ENCODE peak calls at places on chromosome 4, in five cellular contexts. Q is nephron progenitor cell, S is lower lobe of right lung, M is cardiac fibroblast, J is hepatocyte. E is an unnamed sample.

GRCh38 chr4:177975315-177975714 is 533.1 kb upstream of the AGA start:
- DNase-seq in Q (no peak), S (no peak), M (no peak), J (no peak), E (no peak)

GRCh38 chr4:102299708-102300107 is 45.6 kb downstream of the SLC39A8 start:
- DNase-seq in Q (peak), S (peak), M (peak), J (peak), E (no peak)

GRCh38 chr4:90621080-90621479 is 493.9 kb downstream of the CCSER1 start:
- DNase-seq in Q (no peak), S (no peak), M (no peak), J (no peak), E (no peak)

GRCh38 chr4:31045724-31046318 is 325.7 kb downstream of the PCDH7 start:
- DNase-seq in Q (peak), S (no peak), M (peak), J (peak), E (no peak)

GRCh38 chr4:126223784-126224407 is 909.1 kb downstream of the FAT4 start:
- DNase-seq in Q (no peak), S (no peak), M (peak), J (peak), E (no peak)

GRCh38 chr4:118086334-118086733 is 52.0 kb downstream of the NDST3 start:
- DNase-seq in Q (no peak), S (no peak), M (peak), J (no peak), E (no peak)

GRCh38 chr4:10171055-10171454 is 54.5 kb upstream of the WDR1 start:
- DNase-seq in Q (no peak), S (no peak), M (no peak), J (no peak), E (no peak)

GRCh38 chr4:145937021-145937861 is 1.4 kb downstream of the ZNF827 start:
- DNase-seq in Q (peak), S (peak), M (peak), J (peak), E (no peak)

DNA sequence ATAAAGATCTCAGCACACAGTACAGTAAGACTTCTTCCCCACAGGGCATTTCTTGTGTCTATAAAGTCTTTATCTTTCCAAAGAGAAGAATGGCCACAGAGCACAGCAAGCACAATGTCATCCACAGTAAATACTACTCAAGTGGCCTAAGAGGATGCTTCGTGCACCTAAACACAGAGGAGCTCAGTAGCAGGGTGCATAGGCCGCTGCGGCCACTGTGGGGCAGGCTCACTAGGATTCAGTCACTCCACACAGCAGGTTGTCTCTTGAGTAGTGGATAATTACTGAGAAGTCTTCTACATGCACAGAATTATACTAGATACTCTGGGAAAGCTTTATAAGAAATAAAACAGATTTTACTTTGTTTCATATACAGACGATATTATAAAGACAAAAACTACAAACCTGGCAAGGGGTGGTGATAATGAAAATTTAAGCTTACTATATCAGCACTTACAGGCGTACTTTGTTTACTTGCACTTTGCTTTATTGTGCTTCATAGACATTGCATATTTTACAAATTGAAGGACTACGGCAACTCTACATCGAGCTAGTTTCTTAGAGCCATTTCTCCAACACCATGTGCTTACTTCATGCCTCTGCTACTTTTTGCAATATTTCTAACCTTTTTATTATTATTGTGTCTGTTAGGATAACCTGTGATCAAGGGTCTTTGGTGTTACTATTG is 78.5 kb downstream of the PRDM5 start:
- DNase-seq in Q (peak), S (peak), M (no peak), J (peak), E (no peak)
- TF ChIP-seq CTCF in Q (peak), S (peak), M (peak), J (peak), E (no peak)

GRCh38 chr4:71784569-71785197 is 804 bp upstream of the GC start:
- DNase-seq in Q (no peak), S (no peak), M (no peak), J (no peak), E (no peak)

GRCh38 chr4:71785957-71786356 is 2.1 kb upstream of the GC start:
- DNase-seq in Q (no peak), S (no peak), M (no peak), J (no peak), E (no peak)

GRCh38 chr4:71783972-71784371 is at the start of gene GC:
- DNase-seq in Q (no peak), S (no peak), M (no peak), J (no peak), E (no peak)
- TF ChIP-seq CTCF in Q (no peak), S (no peak), M (no peak), J (peak), E (no peak)

GRCh38 chr4:2954358-2955185 is 8.6 kb downstream of the NOP14 start:
- DNase-seq in Q (no peak), S (no peak), M (no peak), J (no peak), E (no peak)
- TF ChIP-seq CTCF in Q (no peak), S (no peak), M (no peak), J (peak), E (no peak)

GRCh38 chr4:144645621-144646522 is at the start of gene HHIP:
- DNase-seq in Q (peak), S (peak), M (peak), J (peak), E (no peak)

GRCh38 chr4:144647095-144647959 is 1.4 kb downstream of the HHIP start:
- DNase-seq in Q (peak), S (no peak), M (peak), J (peak), E (no peak)

GRCh38 chr4:144648042-144648441 is 2.1 kb downstream of the HHIP start:
- DNase-seq in Q (no peak), S (no peak), M (no peak), J (no peak), E (no peak)

GRCh38 chr4:144645102-144645469 is 870 bp upstream of the HHIP start:
- DNase-seq in Q (peak), S (peak), M (peak), J (peak), E (no peak)

GRCh38 chr4:144646523-144647094 is 653 bp downstream of the HHIP start:
- DNase-seq in Q (peak), S (no peak), M (peak), J (peak), E (no peak)
- TF ChIP-seq CTCF in Q (peak), S (no peak), M (peak), J (no peak), E (no peak)

GRCh38 chr4:108056418-108056817 is 66.7 kb downstream of the HADH start:
- DNase-seq in Q (no peak), S (no peak), M (no peak), J (no peak), E (no peak)
- TF ChIP-seq CTCF in Q (no peak), S (no peak), M (no peak), J (no peak), E (no peak)

DNA sequence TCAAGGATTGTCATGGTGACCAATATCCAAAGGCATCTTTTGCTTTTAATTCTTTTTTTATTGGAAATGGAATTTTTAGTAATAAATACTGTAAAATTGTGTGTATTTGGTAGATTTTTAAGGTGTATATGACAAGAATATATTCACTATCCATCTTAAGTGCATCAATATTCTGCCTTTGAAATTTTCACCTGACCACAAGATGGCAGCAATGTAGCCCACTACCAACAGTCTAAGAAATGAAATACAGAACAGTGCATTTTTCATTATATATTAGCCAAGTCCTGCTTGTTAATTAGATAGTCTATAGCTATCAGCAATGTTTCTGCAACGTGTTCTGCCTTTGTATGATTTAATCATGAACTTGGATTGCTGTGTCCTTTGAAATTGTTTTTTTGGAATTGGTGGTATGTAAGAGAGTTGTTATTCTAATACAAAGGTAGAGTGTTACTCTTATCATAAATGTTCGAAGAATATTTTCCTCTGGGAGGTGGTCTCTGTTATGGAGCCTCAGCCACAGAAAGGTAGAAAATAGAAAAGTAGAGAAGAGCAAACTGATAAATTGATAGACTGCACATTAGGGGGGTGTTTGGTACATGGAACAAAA is 38.2 kb downstream of the HPGDS start:
- DNase-seq in Q (peak), S (no peak), M (peak), J (peak), E (no peak)
- TF ChIP-seq CTCF in Q (peak), S (peak), M (peak), J (peak), E (no peak)